ENCODE peak calls at places on chromosomes 2 and 18, in four cellular contexts. I is suprapubic skin, U is uterus, H is right lobe of liver. P is an unnamed sample.

GRCh38 chr2:186255823-186256222 is 230.2 kb upstream of the ZC3H15 start:
- DNase-seq in I (no peak), U (no peak), H (no peak), P (no peak)

GRCh38 chr2:8285081-8285480 is 396.8 kb upstream of the ID2 start:
- DNase-seq in I (no peak), U (no peak), H (no peak), P (no peak)

GRCh38 chr18:36829362-36830140 is 624 bp downstream of the KIAA1328 start:
- DNase-seq in I (no peak), U (no peak), H (no peak), P (peak)

GRCh38 chr2:172339431-172340010 is 87.9 kb upstream of the ITGA6 start:
- DNase-seq in I (no peak), U (no peak), H (peak), P (peak)

GRCh38 chr2:189570565-189570964 is 10.0 kb downstream of the SLC40A1 start:
- DNase-seq in I (no peak), U (no peak), H (no peak), P (no peak)

GRCh38 chr2:29583104-29583503 is 338.3 kb downstream of the ALK start:
- DNase-seq in I (no peak), U (no peak), H (no peak), P (no peak)

GRCh38 chr18:9260388-9261380 is 73.9 kb upstream of the TWSG1 start:
- DNase-seq in I (no peak), U (no peak), H (no peak), P (no peak)

GRCh38 chr2:231497651-231498050 is 32.6 kb downstream of the NMUR1 start:
- DNase-seq in I (no peak), U (no peak), H (no peak), P (no peak)

GRCh38 chr18:75132471-75132870 is 76.5 kb downstream of the PTGR3 start:
- DNase-seq in I (peak), U (no peak), H (no peak), P (no peak)

GRCh38 chr18:24560511-24560981 is 100.1 kb downstream of the HRH4 start:
- DNase-seq in I (no peak), U (no peak), H (no peak), P (no peak)

GRCh38 chr2:169509230-169509917 is at the start of gene KLHL41:
- DNase-seq in I (no peak), U (no peak), H (no peak), P (no peak)

GRCh38 chr2:160402997-160403979 is 90.3 kb downstream of the RBMS1 start:
- DNase-seq in I (no peak), U (no peak), H (no peak), P (no peak)

GRCh38 chr2:238169021-238169707 is 10.4 kb downstream of the ERFE start:
- DNase-seq in I (no peak), U (peak), H (no peak), P (peak)

GRCh38 chr18:56598422-56598821 is 40.0 kb downstream of the TXNL1 start:
- DNase-seq in I (no peak), U (no peak), H (no peak), P (no peak)

GRCh38 chr2:225233234-225233633 is 166.3 kb upstream of the NYAP2 start:
- DNase-seq in I (no peak), U (no peak), H (no peak), P (no peak)

GRCh38 chr2:11676640-11677039 is 6.6 kb upstream of the NTSR2 start:
- DNase-seq in I (peak), U (peak), H (no peak), P (no peak)

GRCh38 chr2:227506456-227506855 is 34.5 kb downstream of the AGFG1 start:
- DNase-seq in I (no peak), U (no peak), H (no peak), P (no peak)

GRCh38 chr18:78787751-78788150 is 191.9 kb upstream of the SALL3 start:
- DNase-seq in I (no peak), U (no peak), H (no peak), P (no peak)

GRCh38 chr2:220562375-220563140 is 935.1 kb downstream of the SLC4A3 start:
- DNase-seq in I (no peak), U (no peak), H (no peak), P (no peak)

GRCh38 chr2:52145005-52145404 is 1113.1 kb upstream of the NRXN1 start:
- DNase-seq in I (no peak), U (no peak), H (no peak), P (no peak)

GRCh38 chr18:75854174-75854573 is 426.7 kb upstream of the SMIM21 start:
- DNase-seq in I (no peak), U (no peak), H (no peak), P (no peak)

GRCh38 chr2:27753744-27754588 is 17.6 kb upstream of the MRPL33 start:
- DNase-seq in I (peak), U (peak), H (peak), P (peak)

GRCh38 chr2:20365249-20365817 is 14.7 kb upstream of the PUM2 start:
- DNase-seq in I (no peak), U (no peak), H (no peak), P (no peak)

GRCh38 chr2:6031165-6031867 is 339.1 kb downstream of the SOX11 start:
- DNase-seq in I (no peak), U (no peak), H (no peak), P (no peak)

GRCh38 chr18:43542016-43542415 is 264.7 kb upstream of the SYT4 start:
- DNase-seq in I (no peak), U (no peak), H (no peak), P (no peak)

GRCh38 chr2:149924028-149924427 is 336.5 kb upstream of the MMADHC start:
- DNase-seq in I (no peak), U (no peak), H (no peak), P (no peak)

DNA sequence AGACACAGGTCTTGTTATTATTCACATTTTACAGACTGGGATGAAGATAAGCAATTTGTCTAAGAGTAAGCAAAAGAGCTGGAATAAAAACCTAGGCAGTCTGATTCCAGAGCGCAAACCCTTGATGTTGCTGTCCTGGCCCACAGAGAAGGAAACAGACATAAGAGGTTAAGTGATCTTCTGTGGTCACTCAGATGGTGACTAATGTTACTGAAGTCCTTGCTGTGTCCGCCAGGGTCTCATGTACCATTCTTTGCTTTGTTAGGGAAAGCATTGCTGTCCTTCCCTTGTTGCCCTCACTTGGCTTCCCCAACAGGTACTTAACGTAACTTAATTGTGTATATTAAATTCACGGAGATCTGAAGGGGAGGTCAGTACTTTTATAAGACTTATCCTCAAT is 14.9 kb upstream of the FAP start:
- DNase-seq in I (no peak), U (no peak), H (no peak), P (no peak)
- TF ChIP-seq CTCF in I (no peak), U (no peak), H (no peak), P (no peak)

GRCh38 chr2:118835739-118836410 is 11.6 kb downstream of the EN1 start:
- DNase-seq in I (peak), U (no peak), H (no peak), P (no peak)
- H3K4me3 ChIP-seq in I (peak), U (peak), H (peak), P (peak)

GRCh38 chr2:147161746-147162145 is 683.1 kb upstream of the ACVR2A start:
- DNase-seq in I (no peak), U (no peak), H (no peak), P (no peak)

GRCh38 chr2:147156970-147157369 is 687.9 kb upstream of the ACVR2A start:
- DNase-seq in I (no peak), U (no peak), H (no peak), P (no peak)
- TF ChIP-seq POLR2A in I (no peak), U (no peak), H (no peak), P (no peak)

GRCh38 chr2:60675309-60675708 is 80.8 kb upstream of the PAPOLG start:
- DNase-seq in I (peak), U (no peak), H (no peak), P (no peak)
- TF ChIP-seq CTCF in I (no peak), U (no peak), H (no peak), P (no peak)